ENCODE peak calls at places on chromosomes 13 and 19, in five cellular contexts. E is COR-L47; L is NCI-H2081; D is activated T-helper 1 cell treated with anti-CD3 and anti-CD28 coated beads, Interleukin-12 subunit alpha, Interleukin-12 subunit beta, Interleukin-2, Interleukin-4 antibody, amounts not matched to agents 30 ng/mL and 10 ng/mL and 1 ng/mL, durations not matched to agents 14 hours and 24 hours and 36 hours; V is effector memory CD8-positive, alpha-beta T cell. T is an unnamed sample.

GRCh38 chr13:43269037-43269476 is 245.7 kb downstream of the DNAJC15 start:
- DNase-seq in E (no peak), L (peak; percentile 35), D (no peak), V (no peak), T (no peak)

GRCh38 chr13:22596157-22596863 is 584.5 kb upstream of the SGCG start:
- DNase-seq in E (no peak), L (no peak), D (no peak), V (no peak), T (no peak)

GRCh38 chr19:45153339-45154063 is 7.3 kb downstream of the NKPD1 start:
- DNase-seq in E (peak; percentile 85), L (no peak), D (peak; percentile 11), V (peak; percentile 13), T (peak; percentile 28)

GRCh38 chr13:109892101-109892500 is 105.7 kb upstream of the IRS2 start:
- DNase-seq in E (no peak), L (no peak), D (no peak), V (no peak), T (no peak)

GRCh38 chr13:110226051-110226562 is 80.8 kb downstream of the COL4A1 start:
- DNase-seq in E (no peak), L (no peak), D (no peak), V (no peak), T (no peak)

GRCh38 chr13:48476674-48477073 is 56.2 kb downstream of the RCBTB2 start:
- DNase-seq in E (no peak), L (no peak), D (no peak), V (no peak), T (no peak)

GRCh38 chr13:19069684-19070397 is 111.8 kb downstream of the TUBA3C start:
- DNase-seq in E (no peak), L (no peak), D (no peak), V (no peak), T (no peak)

GRCh38 chr13:94298346-94298745 is 181.1 kb downstream of the DCT start:
- DNase-seq in E (no peak), L (no peak), D (no peak), V (no peak), T (no peak)

GRCh38 chr19:2422951-2423880 is 4.2 kb downstream of the TIMM13 start:
- DNase-seq in E (no peak), L (no peak), D (no peak), V (no peak), T (no peak)

GRCh38 chr13:27182844-27183497 is 11.4 kb upstream of the USP12 start:
- DNase-seq in E (no peak), L (no peak), D (no peak), V (no peak), T (no peak)

GRCh38 chr13:81726037-81726726 is 1385.3 kb upstream of the SPRY2 start:
- DNase-seq in E (no peak), L (no peak), D (no peak), V (no peak), T (no peak)

GRCh38 chr13:97762141-97762540 is 191.3 kb upstream of the IPO5 start:
- DNase-seq in E (no peak), L (no peak), D (no peak), V (no peak), T (no peak)

GRCh38 chr19:45428385-45429231 is 4.9 kb upstream of the ERCC1 start:
- DNase-seq in E (no peak), L (no peak), D (no peak), V (no peak), T (peak; percentile 43)

T was measured in immature natural killer cell.